ENCODE peak calls at places on chromosomes 11 and 22, in four cellular contexts. S is activated gamma-delta T cell, V is cardiac fibroblast, X is GM13976. P is an unnamed sample.

GRCh38 chr11:129251067-129251466 is 58.9 kb upstream of the ARHGAP32 start:
- DNase-seq in S (no peak), V (peak; percentile 42), X (no peak), P (no peak)

GRCh38 chr11:68412593-68413475 is 47.7 kb upstream of the PPP6R3 start:
- DNase-seq in S (no peak), V (peak; percentile 13), X (peak; percentile 73), P (no peak)

GRCh38 chr11:86818466-86819282 is 18.3 kb downstream of the PRSS23 start:
- DNase-seq in S (no peak), V (peak; percentile 89), X (peak; percentile 56), P (no peak)

GRCh38 chr11:83093634-83094033 is 21.9 kb upstream of the RAB30 start:
- DNase-seq in S (no peak), V (no peak), X (no peak), P (no peak)

GRCh38 chr22:23036684-23037428 is 33.5 kb upstream of the GNAZ start:
- DNase-seq in S (no peak), V (peak; percentile 49), X (no peak), P (no peak)

GRCh38 chr11:85845052-85845631 is 10.0 kb upstream of the CCDC83 start:
- DNase-seq in S (no peak), V (peak; percentile 43), X (no peak), P (no peak)

GRCh38 chr22:48270731-48271130 is 1508.3 kb downstream of the TBC1D22A start:
- DNase-seq in S (no peak), V (no peak), X (no peak), P (no peak)

GRCh38 chr11:45801723-45802315 is 3.1 kb upstream of the SLC35C1 start:
- DNase-seq in S (no peak), V (peak; percentile 44), X (no peak), P (no peak)

GRCh38 chr11:46541593-46542371 is 52.0 kb downstream of the AMBRA1 start:
- DNase-seq in S (no peak), V (no peak), X (no peak), P (no peak)

GRCh38 chr11:45658292-45658991 is 7.0 kb downstream of the CHST1 start:
- DNase-seq in S (no peak), V (peak; percentile 65), X (peak; percentile 71), P (peak; percentile 42)

GRCh38 chr11:45704635-45705034 is 39.2 kb upstream of the CHST1 start:
- DNase-seq in S (no peak), V (no peak), X (no peak), P (no peak)

GRCh38 chr22:37370306-37370979 is 56.8 kb downstream of the ELFN2 start:
- DNase-seq in S (no peak), V (no peak), X (no peak), P (no peak)

GRCh38 chr11:110349109-110349996 is 52.9 kb upstream of the RDX start:
- DNase-seq in S (no peak), V (no peak), X (peak; percentile 58), P (no peak)

GRCh38 chr11:3223932-3224729 is 5.5 kb upstream of the MRGPRG start:
- DNase-seq in S (no peak), V (no peak), X (no peak), P (no peak)

GRCh38 chr11:111945198-111945597 is 8.1 kb downstream of the DIXDC1 start:
- DNase-seq in S (no peak), V (no peak), X (no peak), P (no peak)

GRCh38 chr22:25563757-25564319 is 637 bp upstream of the GRK3 start:
- DNase-seq in S (no peak), V (no peak), X (peak; percentile 22), P (no peak)

GRCh38 chr11:33735426-33736147 is 636 bp downstream of the CD59 start:
- DNase-seq in S (peak; percentile 25), V (peak; percentile 42), X (peak; percentile 75), P (no peak)

GRCh38 chr11:118003456-118003855 is 17.3 kb downstream of the IL10RA start:
- DNase-seq in S (no peak), V (no peak), X (no peak), P (no peak)

GRCh38 chr11:115415939-115416338 is 88.3 kb downstream of the CADM1 start:
- DNase-seq in S (no peak), V (no peak), X (no peak), P (no peak)